ENCODE peak calls at places on chromosomes 1 and 21, in nine cellular contexts. L is activated CD4-positive, alpha-beta T cell treated with anti-CD3 and anti-CD28 coated beads, Interleukin-2, amount 50 U/mL, for 48 hours; B is fibroblast of pulmonary artery; G is Daoy; K is Right ventricle myocardium superior; H is fibroblast of lung; D is AG04450; U is AG08396; Z is T-helper 22 cell. E is an unnamed sample.

GRCh38 chr1:216462061-216462775 is 39.0 kb upstream of the USH2A start:
- DNase-seq in G (no peak), K (no peak), B (peak), U (peak), H (peak), Z (no peak), L (no peak), D (peak), E (no peak)

GRCh38 chr1:118986839-118987430 is 1.2 kb downstream of the TBX15 start:
- DNase-seq in D (no peak), H (no peak), G (peak), U (no peak), Z (no peak), K (no peak), L (no peak), B (no peak), E (no peak)

GRCh38 chr1:164735315-164736052 is 176.5 kb downstream of the PBX1 start:
- DNase-seq in K (no peak), H (peak), L (no peak), Z (no peak), D (no peak), G (peak), U (no peak), B (peak), E (no peak)

GRCh38 chr21:29416268-29416667 is 117.5 kb downstream of the BACH1 start:
- DNase-seq in G (no peak), D (no peak), H (no peak), B (no peak), L (no peak), Z (no peak), K (no peak), U (no peak), E (no peak)

GRCh38 chr1:111448482-111448917 is 556 bp downstream of the WDR77 start:
- DNase-seq in B (no peak), K (no peak), H (peak), U (peak), Z (no peak), G (peak), D (no peak), L (peak), E (peak)

GRCh38 chr1:39452540-39452939 is 38.9 kb upstream of the BMP8A start:
- DNase-seq in G (no peak), U (no peak), H (no peak), Z (no peak), B (no peak), K (no peak), D (no peak), L (no peak), E (no peak)

GRCh38 chr21:34688145-34688544 is 19.4 kb downstream of the CLIC6 start:
- DNase-seq in Z (no peak), K (no peak), D (no peak), B (no peak), H (no peak), G (no peak), L (no peak), U (peak), E (no peak)

GRCh38 chr1:226002667-226003501 is 3.7 kb upstream of the SDE2 start:
- DNase-seq in D (no peak), L (peak), Z (no peak), G (peak), U (peak), H (peak), B (peak), K (peak), E (no peak)

GRCh38 chr1:62178372-62178771 is 16.3 kb upstream of the L1TD1 start:
- DNase-seq in K (no peak), B (no peak), Z (no peak), L (no peak), U (no peak), D (no peak), G (no peak), H (no peak), E (no peak)

GRCh38 chr1:3454811-3455618 is 550 bp downstream of the ARHGEF16 start:
- DNase-seq in H (no peak), G (no peak), B (no peak), K (peak), D (no peak), Z (no peak), L (no peak), U (no peak), E (no peak)

GRCh38 chr1:56644064-56644940 is 812 bp upstream of the PRKAA2 start:
- DNase-seq in Z (no peak), H (no peak), B (no peak), L (no peak), K (no peak), U (peak), G (peak), D (no peak), E (no peak)

GRCh38 chr1:183241446-183241845 is 55.4 kb downstream of the LAMC2 start:
- DNase-seq in U (no peak), H (peak), B (no peak), D (no peak), L (no peak), K (no peak), G (no peak), Z (no peak), E (no peak)

GRCh38 chr1:20733361-20733975 is 965 bp upstream of the SH2D5 start:
- DNase-seq in L (no peak), B (no peak), U (peak), K (no peak), G (no peak), Z (no peak), H (no peak), D (no peak), E (no peak)

GRCh38 chr1:233244183-233244582 is 51.3 kb downstream of the PCNX2 start:
- DNase-seq in B (peak), G (peak), Z (no peak), U (no peak), H (peak), D (no peak), L (no peak), K (no peak), E (no peak)

GRCh38 chr21:35547946-35548774 is 499.1 kb upstream of the RUNX1 start:
- DNase-seq in L (no peak), Z (no peak), H (no peak), K (no peak), G (no peak), U (no peak), D (no peak), B (no peak), E (no peak)

E was measured in T-helper 2 cell treated with Interferon-gamma antibody and Interleukin-4, amounts not matched to agents 5 μg/mL and 100 μg/mL, for 36 hours.